ENCODE peak calls at places on chromosomes 4 and X, in nine cellular contexts. One of them, this sample, is unnamed.

GRCh38 chrX:17242470-17242869 is 132.5 kb upstream of the NHS start:
- DNase-seq in NB4: peak
- DNase-seq in activated T-cell treated with anti-CD3 and anti-CD28 coated beads for 1 hour: peak
- DNase-seq in SIG-M5: no peak
- DNase-seq in D721Med: no peak
- DNase-seq in activated CD8-positive, alpha-beta memory T cell treated with anti-CD3 and anti-CD28 coated beads for 1 hour: no peak
- DNase-seq in cardiac fibroblast: peak
- DNase-seq in MCF 10A: peak
- DNase-seq in bronchial epithelial cell: peak
- DNase-seq in this sample: peak

GRCh38 chrX:49210406-49210805 is 10.4 kb upstream of the SYP start:
- DNase-seq in NB4: no peak
- DNase-seq in activated T-cell treated with anti-CD3 and anti-CD28 coated beads for 1 hour: no peak
- DNase-seq in SIG-M5: no peak
- DNase-seq in D721Med: no peak
- DNase-seq in activated CD8-positive, alpha-beta memory T cell treated with anti-CD3 and anti-CD28 coated beads for 1 hour: no peak
- DNase-seq in cardiac fibroblast: no peak
- DNase-seq in MCF 10A: no peak
- DNase-seq in bronchial epithelial cell: no peak
- DNase-seq in this sample: no peak

GRCh38 chr4:173827707-173828106 is 297.7 kb upstream of the HAND2 start:
- DNase-seq in NB4: peak
- DNase-seq in activated T-cell treated with anti-CD3 and anti-CD28 coated beads for 1 hour: no peak
- DNase-seq in SIG-M5: no peak
- DNase-seq in D721Med: no peak
- DNase-seq in activated CD8-positive, alpha-beta memory T cell treated with anti-CD3 and anti-CD28 coated beads for 1 hour: no peak
- DNase-seq in cardiac fibroblast: peak
- DNase-seq in MCF 10A: no peak
- DNase-seq in bronchial epithelial cell: no peak
- DNase-seq in this sample: no peak

GRCh38 chrX:126994011-126994410 is 174.5 kb downstream of the PRR32 start:
- DNase-seq in NB4: no peak
- DNase-seq in activated T-cell treated with anti-CD3 and anti-CD28 coated beads for 1 hour: no peak
- DNase-seq in SIG-M5: no peak
- DNase-seq in D721Med: no peak
- DNase-seq in activated CD8-positive, alpha-beta memory T cell treated with anti-CD3 and anti-CD28 coated beads for 1 hour: no peak
- DNase-seq in cardiac fibroblast: no peak
- DNase-seq in MCF 10A: no peak
- DNase-seq in bronchial epithelial cell: no peak
- DNase-seq in this sample: no peak

GRCh38 chr4:1759818-1760223 is 33.3 kb upstream of the FGFR3 start:
- DNase-seq in NB4: no peak
- DNase-seq in activated T-cell treated with anti-CD3 and anti-CD28 coated beads for 1 hour: no peak
- DNase-seq in SIG-M5: no peak
- DNase-seq in D721Med: no peak
- DNase-seq in activated CD8-positive, alpha-beta memory T cell treated with anti-CD3 and anti-CD28 coated beads for 1 hour: no peak
- DNase-seq in cardiac fibroblast: no peak
- DNase-seq in MCF 10A: no peak
- DNase-seq in bronchial epithelial cell: no peak
- DNase-seq in this sample: no peak

GRCh38 chr4:122046255-122046654 is 94.4 kb upstream of the TRPC3 start:
- DNase-seq in NB4: no peak
- DNase-seq in activated T-cell treated with anti-CD3 and anti-CD28 coated beads for 1 hour: no peak
- DNase-seq in SIG-M5: no peak
- DNase-seq in D721Med: no peak
- DNase-seq in activated CD8-positive, alpha-beta memory T cell treated with anti-CD3 and anti-CD28 coated beads for 1 hour: no peak
- DNase-seq in cardiac fibroblast: no peak
- DNase-seq in MCF 10A: no peak
- DNase-seq in bronchial epithelial cell: no peak
- DNase-seq in this sample: no peak

GRCh38 chr4:98474408-98474844 is 184.0 kb downstream of the TSPAN5 start:
- DNase-seq in NB4: peak
- DNase-seq in activated T-cell treated with anti-CD3 and anti-CD28 coated beads for 1 hour: no peak
- DNase-seq in SIG-M5: no peak
- DNase-seq in D721Med: no peak
- DNase-seq in activated CD8-positive, alpha-beta memory T cell treated with anti-CD3 and anti-CD28 coated beads for 1 hour: no peak
- DNase-seq in cardiac fibroblast: peak
- DNase-seq in MCF 10A: peak
- DNase-seq in bronchial epithelial cell: peak
- DNase-seq in this sample: peak

GRCh38 chrX:135484636-135485289 is 35.7 kb upstream of the INTS6L start:
- DNase-seq in NB4: peak
- DNase-seq in activated T-cell treated with anti-CD3 and anti-CD28 coated beads for 1 hour: no peak
- DNase-seq in SIG-M5: no peak
- DNase-seq in D721Med: no peak
- DNase-seq in activated CD8-positive, alpha-beta memory T cell treated with anti-CD3 and anti-CD28 coated beads for 1 hour: no peak
- DNase-seq in cardiac fibroblast: peak
- DNase-seq in MCF 10A: peak
- DNase-seq in bronchial epithelial cell: peak
- DNase-seq in this sample: peak

GRCh38 chr4:126890994-126891393 is 741.8 kb upstream of the INTU start:
- DNase-seq in NB4: no peak
- DNase-seq in activated T-cell treated with anti-CD3 and anti-CD28 coated beads for 1 hour: no peak
- DNase-seq in SIG-M5: no peak
- DNase-seq in D721Med: no peak
- DNase-seq in activated CD8-positive, alpha-beta memory T cell treated with anti-CD3 and anti-CD28 coated beads for 1 hour: no peak
- DNase-seq in cardiac fibroblast: peak
- DNase-seq in MCF 10A: no peak
- DNase-seq in bronchial epithelial cell: no peak
- DNase-seq in this sample: peak

GRCh38 chr4:76251448-76252270 is at the start of gene FAM47E:
- DNase-seq in NB4: peak
- DNase-seq in activated T-cell treated with anti-CD3 and anti-CD28 coated beads for 1 hour: peak
- DNase-seq in SIG-M5: no peak
- DNase-seq in D721Med: peak
- DNase-seq in activated CD8-positive, alpha-beta memory T cell treated with anti-CD3 and anti-CD28 coated beads for 1 hour: no peak
- DNase-seq in cardiac fibroblast: peak
- DNase-seq in MCF 10A: peak
- DNase-seq in bronchial epithelial cell: peak
- DNase-seq in this sample: peak

GRCh38 chr4:150570123-150570522 is 11.8 kb upstream of the MAB21L2 start:
- DNase-seq in NB4: no peak
- DNase-seq in activated T-cell treated with anti-CD3 and anti-CD28 coated beads for 1 hour: no peak
- DNase-seq in SIG-M5: no peak
- DNase-seq in D721Med: no peak
- DNase-seq in activated CD8-positive, alpha-beta memory T cell treated with anti-CD3 and anti-CD28 coated beads for 1 hour: no peak
- DNase-seq in cardiac fibroblast: no peak
- DNase-seq in MCF 10A: no peak
- DNase-seq in bronchial epithelial cell: no peak
- DNase-seq in this sample: no peak

GRCh38 chr4:11428701-11429571 is at the start of gene HS3ST1:
- DNase-seq in NB4: peak
- DNase-seq in activated T-cell treated with anti-CD3 and anti-CD28 coated beads for 1 hour: no peak
- DNase-seq in SIG-M5: no peak
- DNase-seq in D721Med: peak
- DNase-seq in activated CD8-positive, alpha-beta memory T cell treated with anti-CD3 and anti-CD28 coated beads for 1 hour: no peak
- DNase-seq in cardiac fibroblast: peak
- DNase-seq in MCF 10A: peak
- DNase-seq in bronchial epithelial cell: peak
- DNase-seq in this sample: peak

This sample was measured in kidney tubule cell.